ENCODE peak calls at places on chromosomes 16 and 17, in ten cellular contexts. V, Q, G, L, P, E, A, C, B and U are unnamed samples.

GRCh38 chr17:60148300-60148838 is 1.4 kb upstream of the CA4 start:
- ATAC-seq in Q (no peak), C (no peak), L (peak; percentile 17), A (no peak), E (peak; percentile 9), P (no peak), B (no peak), G (no peak), V (no peak), U (no peak)

GRCh38 chr17:42276609-42277341 is 584 bp upstream of the STAT5B start:
- ATAC-seq in B (peak; percentile 63), A (peak; percentile 40), G (no peak), C (no peak), V (peak; percentile 63), L (peak; percentile 36), E (peak; percentile 72), P (no peak), Q (peak; percentile 56), U (no peak)

GRCh38 chr17:80455328-80455710 is 21.1 kb downstream of the NPTX1 start:
- ATAC-seq in Q (peak; percentile 56), L (peak; percentile 74), E (peak; percentile 68), V (peak; percentile 37), P (peak; percentile 28), C (peak; percentile 37), G (peak; percentile 31), A (peak; percentile 52), B (peak; percentile 62), U (no peak)

GRCh38 chr16:22353933-22354541 is 20.4 kb downstream of the CDR2 start:
- ATAC-seq in P (no peak), Q (no peak), A (no peak), V (peak; percentile 88), C (no peak), G (no peak), E (peak; percentile 74), B (no peak), L (no peak), U (no peak)

GRCh38 chr17:81337449-81337848 is 42.3 kb upstream of the SLC38A10 start:
- ATAC-seq in G (no peak), P (no peak), L (no peak), A (no peak), V (peak; percentile 9), Q (peak; percentile 12), E (peak; percentile 30), C (no peak), B (peak; percentile 63), U (no peak)

GRCh38 chr16:70520612-70521297 is 2.6 kb downstream of the COG4 start:
- ATAC-seq in C (no peak), V (no peak), P (no peak), Q (no peak), B (no peak), A (no peak), L (peak; percentile 58), E (no peak), G (peak; percentile 55), U (no peak)

GRCh38 chr17:12415031-12415430 is 250.7 kb upstream of the MYOCD start:
- ATAC-seq in E (peak; percentile 97), V (no peak), A (no peak), P (no peak), Q (no peak), B (peak; percentile 63), L (no peak), G (no peak), C (no peak), U (no peak)

GRCh38 chr16:635573-636205 is 416 bp downstream of the METTL26 start:
- ATAC-seq in Q (no peak), G (peak; percentile 0), E (peak; percentile 1), A (no peak), P (no peak), V (no peak), C (no peak), L (peak; percentile 4), B (no peak), U (peak; percentile 1)

GRCh38 chr16:890217-890616 is 80.6 kb downstream of the LMF1 start:
- ATAC-seq in V (no peak), E (no peak), A (peak; percentile 87), G (no peak), C (no peak), P (no peak), Q (peak; percentile 56), B (no peak), L (no peak), U (no peak)

GRCh38 chr17:68424861-68425260 is 32.4 kb downstream of the WIPI1 start:
- ATAC-seq in Q (no peak), E (no peak), G (no peak), A (no peak), V (no peak), L (no peak), B (peak; percentile 90), C (no peak), P (no peak), U (no peak)

GRCh38 chr16:85490971-85491771 is 122.0 kb upstream of the GSE1 start:
- ATAC-seq in G (peak; percentile 58), V (no peak), L (peak; percentile 86), Q (no peak), C (peak; percentile 62), A (no peak), P (peak; percentile 69), B (no peak), E (peak; percentile 82), U (no peak)

GRCh38 chr17:9628509-9628908 is 16.8 kb upstream of the USP43 start:
- ATAC-seq in C (no peak), A (no peak), E (peak; percentile 67), Q (no peak), L (no peak), P (no peak), G (no peak), V (peak; percentile 53), B (no peak), U (no peak)

GRCh38 chr17:44575408-44575807 is 18.1 kb downstream of the FZD2 start:
- ATAC-seq in B (no peak), P (no peak), C (no peak), L (no peak), Q (no peak), E (no peak), G (no peak), V (no peak), A (no peak), U (no peak)

GRCh38 chr17:66491213-66491612 is 188.8 kb downstream of the PRKCA start:
- ATAC-seq in G (no peak), A (no peak), Q (no peak), E (no peak), V (no peak), C (no peak), B (no peak), P (no peak), L (no peak), U (no peak)

GRCh38 chr16:31323959-31324629 is 30.9 kb upstream of the ITGAX start:
- ATAC-seq in E (no peak), Q (no peak), A (no peak), C (no peak), G (no peak), B (no peak), L (no peak), P (no peak), V (no peak), U (no peak)

GRCh38 chr17:59848778-59849177 is 44.0 kb downstream of the TUBD1 start:
- ATAC-seq in B (peak; percentile 21), P (peak; percentile 40), A (peak; percentile 36), G (peak; percentile 29), L (peak; percentile 69), C (peak; percentile 57), V (peak; percentile 40), Q (peak; percentile 32), E (no peak), U (peak; percentile 73)

GRCh38 chr17:78132086-78132676 is 1.6 kb downstream of the TMC8 start:
- ATAC-seq in A (no peak), P (no peak), Q (no peak), V (no peak), B (peak; percentile 38), E (no peak), C (peak; percentile 65), L (peak; percentile 27), G (peak; percentile 18), U (peak; percentile 70)

GRCh38 chr17:78748048-78748729 is 33.9 kb downstream of the CYTH1 start:
- ATAC-seq in V (peak; percentile 64), P (peak; percentile 9), A (no peak), G (peak; percentile 35), L (peak; percentile 81), E (no peak), C (peak; percentile 13), Q (no peak), B (peak; percentile 38), U (peak; percentile 53)

GRCh38 chr16:1916654-1916990 is 1.6 kb downstream of the HS3ST6 start:
- ATAC-seq in C (no peak), G (no peak), B (no peak), L (no peak), E (no peak), P (no peak), V (no peak), Q (no peak), A (no peak), U (no peak)

GRCh38 chr16:75052481-75053211 is 53.8 kb downstream of the ZNRF1 start:
- ATAC-seq in E (peak; percentile 54), B (no peak), A (no peak), C (no peak), G (no peak), Q (no peak), V (no peak), L (peak; percentile 41), P (no peak), U (no peak)

GRCh38 chr17:39709319-39709997 is 9.6 kb downstream of the ERBB2 start:
- ATAC-seq in P (peak; percentile 49), B (no peak), V (no peak), L (no peak), Q (no peak), G (peak; percentile 66), C (no peak), E (no peak), A (no peak), U (no peak)

GRCh38 chr17:30395398-30396022 is 16.8 kb downstream of the CPD start:
- ATAC-seq in G (no peak), V (peak; percentile 88), C (no peak), Q (no peak), P (no peak), B (peak; percentile 44), A (no peak), L (peak; percentile 27), E (peak; percentile 42), U (no peak)

GRCh38 chr17:71176928-71177443 is 943.8 kb upstream of the SOX9 start:
- ATAC-seq in E (no peak), V (no peak), B (no peak), Q (no peak), L (no peak), G (no peak), A (no peak), P (no peak), C (no peak), U (no peak)

GRCh38 chr17:50134206-50135110 is 4.5 kb upstream of the SAMD14 start:
- ATAC-seq in V (no peak), B (no peak), A (no peak), E (peak; percentile 36), Q (no peak), C (no peak), G (no peak), P (no peak), L (no peak), U (no peak)

GRCh38 chr16:2428787-2429036 is 535 bp upstream of the CCNF start:
- ATAC-seq in P (no peak), L (peak; percentile 66), C (no peak), E (peak; percentile 74), A (peak; percentile 37), G (peak; percentile 32), B (peak; percentile 54), V (peak; percentile 58), Q (peak; percentile 50), U (peak; percentile 60)

GRCh38 chr16:46756772-46757171 is 8.6 kb upstream of the MYLK3 start:
- ATAC-seq in A (peak; percentile 24), B (no peak), Q (peak; percentile 12), P (no peak), E (no peak), G (no peak), V (no peak), L (no peak), C (no peak), U (no peak)

GRCh38 chr16:23842137-23842600 is 6.4 kb downstream of the PRKCB start:
- ATAC-seq in B (no peak), A (no peak), Q (no peak), L (peak; percentile 76), E (no peak), V (no peak), C (peak; percentile 14), P (peak; percentile 29), G (peak; percentile 27), U (peak; percentile 82)

GRCh38 chr17:43010667-43011308 is 4.2 kb downstream of the IFI35 start:
- ATAC-seq in P (no peak), L (no peak), A (no peak), V (peak; percentile 61), C (no peak), Q (no peak), B (no peak), G (no peak), E (no peak), U (no peak)